ENCODE peak calls at places on chromosomes 4 and X, in six cellular contexts. X, G, P, N, H and V are unnamed samples.
A peak's percentile ranks its signal among the peaks of the same experiment; 100 is the strongest.

GRCh38 chr4:79964020-79964714 is 108.9 kb downstream of the ANTXR2 start:
- DNase-seq in G (no peak), X (no peak), P (no peak), N (no peak), H (no peak), V (no peak)

GRCh38 chrX:137187540-137187939 is 153.7 kb upstream of the GPR101 start:
- DNase-seq in N (no peak), G (no peak), H (no peak), X (no peak), P (no peak), V (no peak)

GRCh38 chr4:27278615-27279014 is 418.0 kb downstream of the STIM2 start:
- DNase-seq in X (peak; percentile 1), P (no peak), N (peak; percentile 81), H (peak; percentile 6), G (no peak), V (peak; percentile 35)

GRCh38 chrX:24594531-24594930 is 52.6 kb downstream of the PCYT1B start:
- DNase-seq in P (no peak), X (no peak), G (no peak), H (no peak), N (peak; percentile 24), V (no peak)

GRCh38 chrX:106862972-106863688 is 40.0 kb downstream of the RIPPLY1 start:
- DNase-seq in P (peak; percentile 19), N (peak; percentile 29), G (peak; percentile 0), X (peak; percentile 7), H (no peak), V (peak; percentile 29)

GRCh38 chr4:87698394-87698793 is 48.3 kb downstream of the DMP1 start:
- DNase-seq in G (no peak), X (no peak), H (no peak), N (no peak), P (no peak), V (no peak)

GRCh38 chr4:122091397-122091796 is 60.7 kb upstream of the BLTP1 start:
- DNase-seq in N (no peak), H (no peak), X (no peak), G (no peak), P (no peak), V (no peak)

GRCh38 chr4:92234393-92235176 is 69.2 kb upstream of the GRID2 start:
- DNase-seq in X (peak; percentile 92), G (peak; percentile 99), P (no peak), N (no peak), H (peak; percentile 82), V (no peak)

GRCh38 chr4:119136541-119136940 is 909 bp downstream of the MYOZ2 start:
- DNase-seq in H (no peak), G (peak; percentile 57), X (no peak), P (no peak), N (no peak), V (no peak)

GRCh38 chr4:102449751-102450352 is 51.3 kb upstream of the NFKB1 start:
- DNase-seq in N (peak; percentile 70), G (peak; percentile 80), H (peak; percentile 61), P (peak; percentile 46), X (peak; percentile 68), V (peak; percentile 64)

GRCh38 chr4:77074961-77075855 is 581 bp downstream of the CCNI start:
- DNase-seq in N (peak; percentile 80), P (peak; percentile 78), H (peak; percentile 69), G (peak; percentile 77), X (peak; percentile 57), V (peak; percentile 53)

GRCh38 chr4:184826315-184827266 is 823 bp upstream of the ACSL1 start:
- DNase-seq in P (peak; percentile 50), H (no peak), N (peak; percentile 21), X (no peak), G (peak; percentile 38), V (no peak)

GRCh38 chr4:25787891-25788331 is 74.9 kb downstream of the SEL1L3 start:
- DNase-seq in X (no peak), H (no peak), P (no peak), N (no peak), G (peak; percentile 26), V (no peak)

GRCh38 chr4:57154191-57154590 is 44.0 kb upstream of the IGFBP7 start:
- DNase-seq in H (peak; percentile 8), G (peak; percentile 26), P (no peak), N (peak; percentile 7), X (no peak), V (no peak)

GRCh38 chr4:48958582-48958981 is 27.5 kb upstream of the CWH43 start:
- DNase-seq in X (no peak), H (no peak), G (no peak), N (no peak), P (no peak), V (no peak)

GRCh38 chrX:44935640-44936039 is 62.7 kb downstream of the KDM6A start:
- DNase-seq in P (no peak), N (no peak), G (no peak), X (no peak), H (no peak), V (no peak)

GRCh38 chr4:153153339-153153851 is 50.8 kb upstream of the TRIM2 start:
- DNase-seq in P (peak; percentile 72), N (peak; percentile 85), G (peak; percentile 18), H (peak; percentile 42), X (peak; percentile 11), V (peak; percentile 53)

GRCh38 chrX:114162068-114162735 is 421.7 kb upstream of the HTR2C start:
- DNase-seq in P (no peak), H (no peak), G (peak; percentile 3), X (no peak), N (peak; percentile 60), V (no peak)

GRCh38 chr4:182306792-182307507 is 63.7 kb downstream of the TENM3 start:
- DNase-seq in X (no peak), H (peak; percentile 36), G (peak; percentile 13), P (no peak), N (no peak), V (no peak)

GRCh38 chr4:3037957-3038451 is 36.3 kb downstream of the HTT-AS start:
- DNase-seq in G (peak; percentile 24), P (no peak), N (no peak), H (no peak), X (no peak), V (no peak)

GRCh38 chrX:68692651-68693050 is 45.2 kb downstream of the STARD8 start:
- DNase-seq in G (no peak), H (peak; percentile 29), P (no peak), N (no peak), X (peak; percentile 14), V (no peak)

GRCh38 chr4:147776600-147777175 is 44.8 kb downstream of the ARHGAP10 start:
- DNase-seq in P (no peak), N (no peak), H (no peak), G (no peak), X (no peak), V (no peak)

GRCh38 chr4:147777456-147778091 is 45.7 kb downstream of the ARHGAP10 start:
- DNase-seq in X (no peak), H (no peak), G (no peak), N (no peak), P (no peak), V (no peak)

GRCh38 chr4:147778942-147779341 is 47.1 kb downstream of the ARHGAP10 start:
- DNase-seq in X (no peak), H (no peak), P (no peak), G (no peak), N (no peak), V (no peak)

GRCh38 chr4:147780137-147780777 is 48.4 kb downstream of the ARHGAP10 start:
- DNase-seq in N (no peak), P (peak; percentile 39), H (no peak), X (no peak), G (no peak), V (no peak)

GRCh38 chr4:147779449-147779848 is 47.6 kb downstream of the ARHGAP10 start:
- DNase-seq in G (no peak), H (no peak), X (no peak), P (no peak), N (no peak), V (no peak)
- H3K4me3 ChIP-seq in G (no peak overlapping the region), H (no peak overlapping the region), X (no peak overlapping the region), P (no peak overlapping the region), N (no peak overlapping the region), V (no peak overlapping the region)

GRCh38 chr4:143511906-143512305 is 1.6 kb upstream of the SMARCA5 start:
- DNase-seq in P (no peak), X (no peak), G (no peak), H (no peak), N (no peak), V (no peak)

GRCh38 chr4:143512978-143513313 is 556 bp upstream of the SMARCA5 start:
- DNase-seq in N (no peak), H (no peak), P (no peak), X (no peak), G (no peak), V (no peak)

GRCh38 chr4:143513314-143514211 is at the start of gene SMARCA5:
- DNase-seq in P (peak; percentile 97), H (peak; percentile 96), G (peak; percentile 99), N (peak; percentile 99), X (peak; percentile 97), V (peak; percentile 98)

GRCh38 chr4:143515905-143516304 is 2.4 kb downstream of the SMARCA5 start:
- DNase-seq in P (no peak), X (no peak), N (no peak), G (no peak), H (no peak), V (no peak)

DNA sequence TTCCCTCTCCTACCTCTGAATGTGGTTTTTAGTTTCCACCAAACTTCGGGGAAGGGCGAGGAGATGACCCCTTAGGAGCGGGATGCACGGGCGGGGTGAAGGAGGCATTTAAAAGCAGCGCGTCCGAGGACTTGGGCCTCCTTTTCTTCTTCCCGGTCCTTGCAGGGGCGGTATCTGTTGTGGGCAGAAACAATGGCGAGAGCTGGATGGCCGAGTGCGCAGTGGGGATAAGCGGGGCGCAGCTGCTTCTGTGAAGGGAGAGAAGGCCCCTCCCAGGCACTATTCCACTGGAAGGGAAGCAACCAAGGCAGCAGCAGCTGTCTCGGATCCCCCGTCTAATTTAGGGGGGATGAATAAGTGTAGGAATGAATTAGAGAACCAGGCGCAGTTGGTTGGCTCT is 930 bp downstream of the SMARCA5 start:
- DNase-seq in P (peak; percentile 41), H (peak; percentile 45), X (peak; percentile 38), N (peak; percentile 90), G (peak; percentile 68), V (peak; percentile 51)
- H3K4me3 ChIP-seq in P (peak overlapping the region; percentile 90), H (peak overlapping the region; percentile 82), X (peak overlapping the region; percentile 90), N (peak overlapping the region; percentile 92), G (peak overlapping the region; percentile 87), V (peak overlapping the region; percentile 97)

GRCh38 chrX:2485460-2485753 is 15.4 kb downstream of the DHRSX start:
- DNase-seq in G (peak; percentile 39), N (no peak), X (no peak), H (peak; percentile 27), P (no peak), V (no peak)

GRCh38 chrX:2484232-2484631 is 16.5 kb downstream of the DHRSX start:
- DNase-seq in X (peak; percentile 6), G (peak; percentile 72), H (peak; percentile 31), N (no peak), P (no peak), V (no peak)

GRCh38 chrX:2483398-2483797 is 17.4 kb downstream of the DHRSX start:
- DNase-seq in P (no peak), X (no peak), H (no peak), G (no peak), N (no peak), V (no peak)

GRCh38 chrX:2485789-2486345 is 14.9 kb downstream of the DHRSX start:
- DNase-seq in X (no peak), H (no peak), N (no peak), G (no peak), P (no peak), V (no peak)

GRCh38 chrX:2484721-2485459 is 15.9 kb downstream of the DHRSX start:
- DNase-seq in H (peak; percentile 59), X (peak; percentile 56), N (peak; percentile 34), P (no peak), G (peak; percentile 56), V (no peak)
- H3K4me3 ChIP-seq in H (peak overlapping the region; percentile 51), X (no peak overlapping the region), N (no peak overlapping the region), P (peak overlapping the region; percentile 23), G (no peak overlapping the region), V (no peak overlapping the region)

GRCh38 chrX:119604778-119605177 is 1.4 kb downstream of the NKRF start:
- DNase-seq in X (no peak), G (no peak), H (no peak), N (peak; percentile 7), P (no peak), V (no peak)
- H3K4me3 ChIP-seq in X (peak overlapping the region; percentile 83), G (peak overlapping the region; percentile 87), H (peak overlapping the region; percentile 91), N (peak overlapping the region; percentile 65), P (peak overlapping the region; percentile 80), V (peak overlapping the region; percentile 95)